ENCODE peak calls at places on chromosome 5, in eight cellular contexts. U is tibial nerve; H is posterior cingulate gyrus; K is neural crest cell; D is non-pigmented ciliary epithelial cell; R is head of caudate nucleus; T is activated CD4-positive, alpha-beta T cell treated with anti-CD3 and anti-CD28 coated beads for 4 hours; S is colonic mucosa. M is an unnamed sample.

GRCh38 chr5:157464518-157465171 is 4.6 kb downstream of the NIPAL4 start:
- DNase-seq in U (peak), R (peak), D (peak), H (no peak), K (no peak), S (peak), T (peak), M (no peak)

GRCh38 chr5:175092691-175093090 is 351.3 kb downstream of the DRD1 start:
- DNase-seq in T (no peak), R (no peak), D (no peak), H (no peak), U (no peak), S (no peak), K (no peak), M (no peak)

GRCh38 chr5:150285114-150285513 is 4.5 kb downstream of the CAMK2A start:
- DNase-seq in U (no peak), S (no peak), R (no peak), K (no peak), T (no peak), D (no peak), H (no peak), M (no peak)

GRCh38 chr5:132819468-132819867 is 6.4 kb downstream of the SOWAHA start:
- DNase-seq in T (no peak), K (no peak), S (no peak), R (peak), D (no peak), U (no peak), H (no peak), M (no peak)

GRCh38 chr5:88480766-88481499 is 212.3 kb upstream of the TMEM161B start:
- DNase-seq in U (no peak), S (no peak), H (no peak), R (no peak), K (no peak), D (no peak), T (no peak), M (no peak)

GRCh38 chr5:73487815-73488214 is 10.4 kb upstream of the BTF3 start:
- DNase-seq in H (no peak), R (no peak), U (no peak), K (no peak), D (no peak), S (no peak), T (no peak), M (no peak)

GRCh38 chr5:3751846-3752245 is 156.2 kb downstream of the IRX1 start:
- DNase-seq in U (no peak), D (no peak), S (no peak), K (no peak), T (no peak), R (no peak), H (no peak), M (no peak)

GRCh38 chr5:169745441-169746146 is 108.5 kb downstream of the DOCK2 start:
- DNase-seq in R (no peak), K (no peak), T (no peak), H (no peak), S (no peak), U (no peak), D (no peak), M (no peak)

GRCh38 chr5:90518666-90519065 is 10.7 kb downstream of the LYSMD3 start:
- DNase-seq in D (no peak), R (no peak), H (no peak), K (no peak), T (no peak), U (no peak), S (no peak), M (no peak)

M was measured in dorsolateral prefrontal cortex.